ENCODE peak calls at places on chromosomes 5 and 9, in nine cellular contexts. T is dorsolateral prefrontal cortex; X is spleen; B is CD4-positive, alpha-beta T cell; I is sigmoid colon; P is GM13976; Z is endothelial cell; U is endodermal cell; G is fibroblast of villous mesenchyme. O is an unnamed sample.

GRCh38 chr9:88992556-88992955 is 1.3 kb downstream of the S1PR3 start:
- DNase-seq in X (no peak), G (peak), T (no peak), I (no peak), B (no peak), P (no peak), U (peak), Z (no peak), O (no peak)

GRCh38 chr9:126375386-126375785 is 48.8 kb downstream of the MVB12B start:
- DNase-seq in P (no peak), I (no peak), B (no peak), U (no peak), X (no peak), Z (peak), T (no peak), G (peak), O (no peak)

GRCh38 chr9:110101531-110102161 is 106.3 kb downstream of the C9orf152 start:
- DNase-seq in G (peak), I (no peak), X (no peak), B (no peak), P (peak), U (no peak), T (no peak), Z (no peak), O (no peak)

GRCh38 chr5:132266836-132267160 is 9.3 kb downstream of the PDLIM4 start:
- DNase-seq in G (no peak), P (no peak), T (no peak), I (no peak), U (no peak), X (peak), Z (no peak), B (no peak), O (no peak)

GRCh38 chr9:97570899-97571298 is 62.3 kb downstream of the TSTD2 start:
- DNase-seq in I (peak), X (peak), B (no peak), U (peak), G (no peak), Z (no peak), P (no peak), T (peak), O (no peak)

GRCh38 chr9:98923724-98924123 is 20.0 kb upstream of the COL15A1 start:
- DNase-seq in P (no peak), T (no peak), G (no peak), I (no peak), X (no peak), U (peak), Z (no peak), B (no peak), O (no peak)

GRCh38 chr9:8208465-8208864 is 408.9 kb upstream of the DMAC1 start:
- DNase-seq in G (peak), U (no peak), I (no peak), P (no peak), Z (no peak), T (no peak), X (no peak), B (no peak), O (no peak)

GRCh38 chr9:120654278-120654677 is 60.0 kb downstream of the MEGF9 start:
- DNase-seq in G (no peak), U (no peak), X (no peak), Z (no peak), T (no peak), B (no peak), P (no peak), I (no peak), O (no peak)

GRCh38 chr5:118778951-118779350 is 209.4 kb downstream of the DTWD2 start:
- DNase-seq in T (no peak), Z (no peak), B (no peak), U (no peak), G (no peak), X (no peak), I (no peak), P (no peak), O (no peak)

GRCh38 chr5:66223637-66224036 is 79.5 kb downstream of the SREK1 start:
- DNase-seq in Z (no peak), P (peak), I (no peak), B (no peak), G (peak), X (no peak), T (no peak), U (peak), O (no peak)

GRCh38 chr9:38037981-38038306 is 31.1 kb downstream of the SHB start:
- DNase-seq in X (no peak), U (no peak), T (no peak), G (no peak), I (peak), Z (no peak), B (no peak), P (no peak), O (no peak)

GRCh38 chr5:139638090-139638735 is 9.9 kb upstream of the CXXC5 start:
- DNase-seq in U (peak), I (peak), G (peak), Z (peak), P (peak), X (peak), B (no peak), T (peak), O (peak)

GRCh38 chr9:101119206-101119819 is 90.8 kb downstream of the PLPPR1 start:
- DNase-seq in I (no peak), X (no peak), T (peak), Z (peak), P (peak), G (no peak), B (no peak), U (peak), O (no peak)

GRCh38 chr5:175853573-175854230 is 17.7 kb upstream of the CPLX2 start:
- DNase-seq in P (no peak), X (peak), T (no peak), B (no peak), Z (no peak), I (no peak), G (peak), U (no peak), O (no peak)

DNA sequence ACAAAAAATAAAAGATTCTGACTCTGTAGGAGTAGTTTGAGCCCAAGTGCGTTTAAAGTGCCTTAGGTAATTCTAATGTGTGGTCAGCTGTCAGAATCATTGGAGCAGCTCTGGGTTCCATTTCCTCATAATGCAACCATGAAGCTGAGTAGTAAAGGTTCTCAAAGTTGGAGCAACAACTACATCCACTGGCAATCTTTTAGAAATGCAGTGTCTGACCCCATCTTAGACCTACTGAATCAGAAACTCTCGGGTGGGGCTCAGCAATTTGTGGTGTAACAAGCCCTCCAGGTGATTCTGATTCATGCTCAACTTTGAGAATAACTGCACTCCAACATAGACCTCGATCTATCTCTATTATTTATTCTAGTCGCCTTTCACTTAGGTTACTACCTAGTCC is 7.6 kb upstream of the ALDH1A1 start:
- DNase-seq in Z (no peak), X (no peak), I (no peak), U (no peak), G (no peak), T (no peak), B (no peak), P (no peak), O (no peak)
- TF ChIP-seq CTCF in Z (no peak), X (no peak), I (no peak), U (no peak), G (no peak), T (no peak), B (no peak), P (no peak), O (no peak)

GRCh38 chr9:127574089-127574921 is 37.8 kb upstream of the STXBP1 start:
- DNase-seq in P (no peak), I (no peak), X (no peak), G (peak), U (no peak), Z (no peak), B (no peak), T (no peak), O (no peak)
- TF ChIP-seq CTCF in P (no peak), I (no peak), X (no peak), G (no peak), U (no peak), Z (no peak), B (no peak), T (no peak), O (no peak)

DNA sequence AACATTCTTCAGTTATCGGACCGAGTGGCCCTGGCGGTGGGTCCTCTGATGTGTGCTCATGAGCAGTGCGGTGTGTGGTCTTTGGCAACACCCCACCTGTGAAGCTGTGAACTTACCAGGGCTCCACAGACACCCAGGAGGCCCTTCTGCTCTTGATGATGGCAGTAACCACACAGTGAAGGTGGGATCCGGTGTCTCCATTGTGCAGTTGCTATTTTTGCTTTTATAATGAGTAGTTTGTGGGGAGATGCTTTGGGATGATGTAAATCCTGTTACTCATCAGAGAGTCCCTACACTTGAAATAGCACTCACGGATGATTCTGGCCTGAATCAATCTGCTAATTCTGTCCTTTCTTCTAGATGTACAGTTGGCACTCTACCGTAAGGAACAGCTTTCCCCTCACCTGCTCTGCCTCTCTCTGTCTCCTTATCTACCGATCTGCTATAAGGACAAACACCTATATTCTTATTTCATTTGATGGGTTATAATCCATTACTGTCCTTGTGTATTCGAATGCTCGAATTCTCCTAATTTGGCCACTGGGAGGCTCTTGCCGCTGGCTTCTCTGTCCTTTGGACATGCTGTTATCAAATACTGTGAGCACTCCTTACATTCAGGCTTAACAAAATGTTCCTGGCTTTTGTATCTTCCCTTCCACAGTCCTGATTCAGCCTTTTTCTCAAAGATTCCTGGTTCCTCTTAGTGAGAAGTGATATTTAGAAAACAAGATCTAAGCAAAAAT is 20.2 kb downstream of the ATPSCKMT start:
- DNase-seq in U (no peak), X (no peak), Z (no peak), T (no peak), B (no peak), I (no peak), G (no peak), P (no peak), O (no peak)
- TF ChIP-seq CTCF in U (peak), X (no peak), Z (no peak), T (no peak), B (no peak), I (no peak), G (no peak), P (no peak), O (peak)

GRCh38 chr5:77281969-77282336 is 71.5 kb downstream of the PDE8B start:
- DNase-seq in P (no peak), U (no peak), I (no peak), Z (no peak), T (no peak), G (no peak), B (no peak), X (no peak), O (no peak)

GRCh38 chr5:77285442-77285841 is 75.0 kb downstream of the PDE8B start:
- DNase-seq in P (no peak), Z (no peak), I (no peak), B (no peak), U (no peak), G (no peak), X (no peak), T (no peak), O (no peak)

GRCh38 chr5:77277764-77278163 is 67.3 kb downstream of the PDE8B start:
- DNase-seq in P (no peak), Z (no peak), G (no peak), B (no peak), T (no peak), X (no peak), U (no peak), I (no peak), O (no peak)

GRCh38 chr5:77280036-77280435 is 69.6 kb downstream of the PDE8B start:
- DNase-seq in U (no peak), G (no peak), I (no peak), P (no peak), T (no peak), X (no peak), Z (no peak), B (no peak), O (no peak)

GRCh38 chr5:77282337-77283027 is 72.0 kb downstream of the PDE8B start:
- DNase-seq in B (no peak), P (no peak), G (peak), U (peak), X (no peak), I (no peak), Z (no peak), T (no peak), O (no peak)
- TF ChIP-seq CTCF in B (no peak), P (no peak), G (peak), U (peak), X (no peak), I (no peak), Z (no peak), T (no peak), O (no peak)

DNA sequence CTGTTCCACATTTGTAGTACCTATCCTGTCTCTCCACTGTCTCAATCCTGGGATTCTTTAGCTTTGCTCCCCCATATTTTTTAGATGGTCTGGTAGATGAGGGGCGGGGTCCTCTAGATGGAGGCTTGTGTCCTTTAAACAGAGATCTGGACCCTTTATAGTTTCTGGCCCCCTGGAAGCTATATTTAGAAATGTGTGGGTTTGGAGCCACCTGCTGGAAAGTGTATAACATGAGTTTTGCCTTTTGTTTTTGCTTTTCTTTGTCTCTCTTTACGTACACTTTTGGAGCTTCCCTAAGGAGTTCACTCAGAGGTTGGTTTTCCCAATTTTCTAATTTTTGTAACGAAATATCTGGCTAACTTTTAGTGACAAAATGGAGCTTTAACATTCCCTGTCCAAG is 110.7 kb downstream of the CFAP95 start:
- DNase-seq in X (no peak), P (no peak), T (no peak), I (no peak), B (no peak), U (peak), G (peak), Z (no peak), O (no peak)
- TF ChIP-seq CTCF in X (no peak), P (no peak), T (no peak), I (no peak), B (no peak), U (peak), G (peak), Z (no peak), O (peak)

DNA sequence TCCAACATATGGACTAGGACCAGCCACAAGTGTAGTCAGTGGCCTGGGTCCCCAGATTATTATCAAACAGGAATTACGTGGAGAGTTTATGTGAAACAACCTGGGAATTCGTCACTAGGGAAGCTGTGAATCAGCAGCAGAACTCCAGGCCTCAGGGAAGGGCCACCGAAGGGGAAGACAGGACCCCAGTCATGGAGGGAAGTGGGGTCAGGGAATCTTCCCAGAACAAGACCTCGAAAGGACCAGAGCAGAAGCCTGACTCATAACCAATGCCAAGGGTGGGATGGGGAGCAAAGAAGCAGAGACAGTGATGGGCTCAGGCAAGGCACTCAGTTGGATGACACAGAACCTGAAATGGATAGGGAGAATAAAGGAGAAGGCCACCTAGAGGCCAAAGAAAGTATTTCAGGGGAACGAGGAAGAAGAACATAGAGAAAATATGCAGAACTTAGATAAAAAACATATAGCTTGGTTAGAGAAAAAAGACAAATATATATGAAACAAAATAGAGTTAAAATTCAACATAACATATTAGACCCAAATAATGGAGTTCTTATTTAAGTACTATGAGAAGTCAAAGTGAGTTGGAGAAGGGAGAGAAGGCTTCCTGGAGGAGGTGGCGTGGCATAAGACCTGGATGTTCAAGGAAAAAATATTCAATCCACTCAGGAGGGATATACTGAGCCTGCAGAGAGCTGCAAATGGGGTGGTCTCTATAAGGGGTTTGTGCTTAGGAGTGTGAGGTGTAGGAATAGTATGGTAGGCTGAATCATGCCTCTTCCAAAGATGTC is 66.7 kb upstream of the CAST start:
- DNase-seq in X (no peak), P (peak), T (no peak), G (peak), Z (no peak), U (peak), B (no peak), I (no peak), O (no peak)
- TF ChIP-seq CTCF in X (peak), P (peak), T (no peak), G (peak), Z (peak), U (peak), B (peak), I (no peak), O (peak)

GRCh38 chr9:133148351-133149129 is 15.2 kb downstream of the GBGT1 start:
- DNase-seq in Z (peak), G (no peak), I (peak), B (peak), U (peak), P (no peak), T (peak), X (peak), O (peak)

GRCh38 chr9:133147412-133148271 is 16.1 kb downstream of the GBGT1 start:
- DNase-seq in B (peak), I (peak), X (peak), T (peak), Z (peak), P (peak), U (peak), G (peak), O (peak)

GRCh38 chr9:133151041-133151440 is 12.7 kb downstream of the GBGT1 start:
- DNase-seq in U (no peak), G (no peak), B (no peak), I (no peak), Z (no peak), T (no peak), X (no peak), P (no peak), O (no peak)

GRCh38 chr9:133151601-133152525 is 11.9 kb downstream of the GBGT1 start:
- DNase-seq in T (no peak), P (no peak), U (no peak), Z (no peak), X (no peak), G (peak), I (no peak), B (no peak), O (no peak)

GRCh38 chr9:133149130-133150015 is 14.3 kb downstream of the GBGT1 start:
- DNase-seq in P (peak), U (peak), B (peak), T (peak), Z (peak), X (peak), G (peak), I (peak), O (peak)
- TF ChIP-seq CTCF in P (peak), U (peak), B (peak), T (peak), Z (no peak), X (peak), G (peak), I (peak), O (no peak)

GRCh38 chr5:32115985-32116384 is 58.1 kb downstream of the GOLPH3 start:
- DNase-seq in Z (no peak), I (no peak), U (no peak), B (no peak), P (no peak), T (no peak), X (no peak), G (peak), O (no peak)
- TF ChIP-seq CTCF in Z (no peak), I (no peak), U (peak), B (no peak), P (no peak), T (no peak), X (no peak), G (peak), O (no peak)

GRCh38 chr5:91283899-91284298 is 99.2 kb downstream of the ARRDC3 start:
- DNase-seq in T (no peak), P (no peak), I (no peak), B (no peak), Z (no peak), G (peak), X (no peak), U (no peak), O (no peak)

GRCh38 chr5:91280942-91281269 is 102.2 kb downstream of the ARRDC3 start:
- DNase-seq in T (no peak), U (no peak), P (no peak), G (no peak), X (no peak), I (no peak), Z (no peak), B (no peak), O (no peak)

GRCh38 chr5:91282210-91282609 is 100.9 kb downstream of the ARRDC3 start:
- DNase-seq in Z (no peak), U (no peak), B (no peak), P (no peak), T (no peak), I (no peak), G (no peak), X (no peak), O (no peak)

GRCh38 chr5:91281409-91281808 is 101.7 kb downstream of the ARRDC3 start:
- DNase-seq in P (no peak), B (no peak), T (no peak), X (no peak), U (no peak), I (no peak), Z (no peak), G (peak), O (no peak)

GRCh38 chr5:91283326-91283725 is 99.8 kb downstream of the ARRDC3 start:
- DNase-seq in B (no peak), T (no peak), U (no peak), Z (no peak), G (no peak), X (no peak), I (no peak), P (no peak), O (no peak)
- TF ChIP-seq CTCF in B (no peak), T (no peak), U (no peak), Z (no peak), G (no peak), X (no peak), I (no peak), P (no peak), O (no peak)

GRCh38 chr5:5881294-5881693 is 458.8 kb downstream of the ICE1 start:
- DNase-seq in T (no peak), I (no peak), P (peak), U (peak), B (no peak), Z (peak), X (no peak), G (no peak), O (no peak)
- TF ChIP-seq CTCF in T (no peak), I (no peak), P (peak), U (peak), B (no peak), Z (no peak), X (no peak), G (no peak), O (no peak)